ENCODE peak calls at places on chromosomes 4 and X, in nine cellular contexts. U, R, W, Q, H, Y, M, Z and T are unnamed samples.

GRCh38 chr4:180999217-180999616 is 1244.0 kb upstream of the TENM3 start:
- DNase-seq in U (no peak), R (no peak), W (no peak), Q (no peak), H (no peak), Y (no peak), M (no peak), Z (no peak), T (no peak)

GRCh38 chrX:141278306-141278705 is 36.0 kb upstream of the SPANXC start:
- DNase-seq in U (no peak), R (no peak), W (peak), Q (peak), H (no peak), Y (peak), M (no peak), Z (peak), T (no peak)

GRCh38 chr4:153467154-153467896 is 1.2 kb downstream of the TMEM131L start:
- DNase-seq in U (peak), R (no peak), W (peak), Q (no peak), H (peak), Y (peak), M (no peak), Z (no peak), T (no peak)

GRCh38 chr4:103996059-103996458 is 276.3 kb upstream of the TACR3 start:
- DNase-seq in U (no peak), R (no peak), W (no peak), Q (no peak), H (no peak), Y (peak), M (no peak), Z (peak), T (no peak)

GRCh38 chr4:1593038-1593417 is 91.1 kb downstream of the FAM53A start:
- DNase-seq in U (no peak), R (no peak), W (no peak), Q (no peak), H (no peak), Y (no peak), M (no peak), Z (no peak), T (no peak)

GRCh38 chr4:41363384-41363981 is 106.8 kb downstream of the UCHL1 start:
- DNase-seq in U (no peak), R (no peak), W (no peak), Q (peak), H (no peak), Y (peak), M (no peak), Z (peak), T (peak)

GRCh38 chrX:116379854-116380253 is 56.6 kb upstream of the SLC6A14 start:
- DNase-seq in U (no peak), R (peak), W (no peak), Q (peak), H (no peak), Y (peak), M (no peak), Z (peak), T (no peak)

GRCh38 chr4:137998666-137999429 is 243.3 kb downstream of the SLC7A11 start:
- DNase-seq in U (no peak), R (no peak), W (no peak), Q (peak), H (no peak), Y (no peak), M (no peak), Z (peak), T (peak)

GRCh38 chr4:93751410-93751809 is 77.1 kb upstream of the ATOH1 start:
- DNase-seq in U (no peak), R (no peak), W (no peak), Q (no peak), H (no peak), Y (no peak), M (no peak), Z (no peak), T (no peak)

GRCh38 chr4:40731792-40732245 is 17.9 kb upstream of the NSUN7 start:
- DNase-seq in U (peak), R (no peak), W (peak), Q (no peak), H (peak), Y (no peak), M (no peak), Z (no peak), T (peak)

GRCh38 chrX:11239230-11239629 is 54.0 kb upstream of the AMELX start:
- DNase-seq in U (no peak), R (peak), W (no peak), Q (peak), H (no peak), Y (peak), M (no peak), Z (peak), T (peak)

GRCh38 chr4:36241771-36242170 is 2.5 kb downstream of the ARAP2 start:
- DNase-seq in U (no peak), R (no peak), W (peak), Q (no peak), H (no peak), Y (peak), M (no peak), Z (no peak), T (no peak)

GRCh38 chr4:159021597-159022385 is 81.1 kb upstream of the RAPGEF2 start:
- DNase-seq in U (no peak), R (no peak), W (no peak), Q (no peak), H (no peak), Y (no peak), M (no peak), Z (no peak), T (no peak)

GRCh38 chr4:152936446-152937279 is 540 bp downstream of the FHDC1 start:
- DNase-seq in U (peak), R (no peak), W (peak), Q (peak), H (no peak), Y (peak), M (no peak), Z (no peak), T (no peak)